ENCODE peak calls at places on chromosomes 5 and 9, in four cellular contexts. I is HCT116, M is H1, J is HepG2. L is an unnamed sample. For H3K4me1, the result is how much of the 10 kb centered on the place peaks cover.

GRCh38 chr9:14315754-14316573 is 2.0 kb upstream of the NFIB start:
- DNase-seq in M (no peak), I (no peak), J (no peak), L (no peak)

GRCh38 chr5:59596586-59597348 is 296.8 kb downstream of the PDE4D start:
- DNase-seq in M (no peak), I (no peak), J (no peak), L (no peak)

GRCh38 chr9:70283848-70284247 is 25.1 kb downstream of the SMC5 start:
- DNase-seq in J (no peak), I (no peak), M (no peak), L (no peak)

GRCh38 chr5:179275381-179275878 is 69.8 kb downstream of the ADAMTS2 start:
- DNase-seq in I (no peak), J (no peak), M (no peak), L (no peak)

GRCh38 chr5:159175547-159175946 is 33.8 kb downstream of the RNF145 start:
- DNase-seq in I (no peak), J (no peak), M (no peak), L (no peak)

GRCh38 chr9:95373069-95373681 is 55.7 kb upstream of the FANCC start:
- DNase-seq in M (no peak), J (no peak), I (no peak), L (no peak)

GRCh38 chr5:172284275-172284971 is 859 bp upstream of the UBTD2 start:
- DNase-seq in J (no peak), I (no peak), M (no peak), L (peak)

GRCh38 chr9:133378408-133378962 is 2.3 kb downstream of the STKLD1 start:
- DNase-seq in I (no peak), M (no peak), J (no peak), L (no peak)

GRCh38 chr9:134024828-134025605 is at the start of gene BRD3OS:
- DNase-seq in I (peak), M (peak), J (peak), L (peak)

GRCh38 chr5:13957032-13957645 is 12.7 kb upstream of the DNAH5 start:
- DNase-seq in I (peak), M (no peak), J (peak), L (peak)

GRCh38 chr5:132744659-132745058 is 2.6 kb upstream of the CCNI2 start:
- DNase-seq in J (no peak), M (no peak), I (no peak), L (no peak)

GRCh38 chr9:133714606-133715294 is 23.4 kb downstream of the SARDH start:
- DNase-seq in J (peak), M (no peak), I (no peak), L (no peak)

GRCh38 chr9:104923289-104923688 is 4.7 kb downstream of the ABCA1 start:
- DNase-seq in I (no peak), J (no peak), M (no peak), L (no peak)

GRCh38 chr9:17742065-17742464 is 163.2 kb downstream of the SH3GL2 start:
- DNase-seq in J (no peak), M (peak), I (no peak), L (no peak)

GRCh38 chr9:112971415-112971814 is 40.6 kb downstream of the ZNF883 start:
- DNase-seq in J (peak), I (peak), M (peak), L (no peak)

GRCh38 chr9:133609311-133610098 is at the start of gene FAM163B:
- DNase-seq in I (no peak), J (no peak), M (no peak), L (peak)

GRCh38 chr5:143064661-143065060 is 294.5 kb downstream of the ARHGAP26 start:
- DNase-seq in J (no peak), I (no peak), M (no peak), L (no peak)

GRCh38 chr5:32383065-32383464 is 61.5 kb downstream of the ZFR start:
- DNase-seq in M (no peak), I (no peak), J (no peak), L (no peak)

DNA sequence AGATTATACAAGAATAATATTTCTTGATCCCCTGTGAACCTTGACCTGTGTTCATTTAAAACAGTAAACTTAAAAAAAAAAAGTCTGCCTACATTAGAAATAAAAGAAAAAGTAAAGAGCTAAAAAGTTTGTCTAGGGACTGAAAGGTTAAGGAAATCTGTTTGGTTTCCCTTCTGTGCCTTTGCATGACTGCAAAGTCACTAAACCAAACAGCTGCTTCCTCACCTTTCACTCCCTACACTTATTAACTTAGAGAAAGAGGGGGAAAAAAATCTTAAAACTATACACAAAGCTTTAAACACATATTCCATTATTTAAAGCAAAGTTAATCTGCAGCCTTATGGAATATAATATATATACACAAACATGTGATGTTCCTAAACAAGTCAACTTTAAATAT is 65.1 kb downstream of the ZFR start:
- DNase-seq in M (no peak), J (no peak), I (no peak), L (no peak)
- TF ChIP-seq FOSL1 in M (no peak), J (no peak), I (no peak), L (no peak)

DNA sequence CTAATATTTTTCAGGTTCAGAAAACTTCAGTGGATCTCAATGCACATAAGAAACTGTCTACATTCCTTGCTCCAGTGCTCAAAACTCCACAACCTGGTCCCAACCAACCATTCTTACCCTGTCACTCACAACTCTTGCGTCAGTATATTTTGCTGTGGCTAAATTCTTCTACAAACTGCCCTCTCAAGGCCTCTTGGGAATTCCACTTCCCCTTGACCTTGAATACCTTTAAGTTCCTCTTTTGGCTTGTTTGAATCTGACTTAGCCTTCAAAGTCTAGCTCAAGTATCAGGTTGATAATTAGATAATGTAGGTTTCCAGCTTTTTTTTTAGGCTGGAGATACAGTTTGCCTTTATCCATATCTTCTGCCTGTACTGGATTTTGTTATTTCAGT is 128.3 kb downstream of the SLF1 start:
- DNase-seq in I (no peak), J (no peak), M (no peak), L (no peak)
- H3K4me1 ChIP-seq in I (under half), J (under half), M (under half), L (under half)

DNA sequence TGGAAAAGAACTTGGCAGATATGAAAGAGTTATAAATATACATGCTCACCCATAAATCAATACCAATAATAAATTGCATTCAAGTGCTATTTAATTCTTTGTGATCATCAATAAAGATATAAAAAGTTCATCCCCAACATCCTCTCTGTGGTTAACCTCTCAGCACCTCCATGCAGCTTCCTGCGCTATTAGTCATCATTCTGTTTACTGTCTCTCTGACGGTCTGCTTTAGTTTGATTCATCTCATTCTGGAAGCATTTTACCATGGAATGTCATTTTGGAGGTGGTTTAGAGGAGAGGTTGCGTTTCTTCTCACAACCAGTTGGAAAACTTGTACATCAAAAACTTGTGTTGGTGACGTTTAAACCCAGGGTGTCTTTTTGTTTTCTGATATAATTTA is 486.6 kb downstream of the BRINP1 start:
- DNase-seq in I (no peak), J (no peak), M (no peak), L (no peak)
- TF ChIP-seq FOSL1 in I (no peak), J (no peak), M (no peak), L (no peak)

GRCh38 chr5:74978347-74978746 is 74.0 kb downstream of the GCNT4 start:
- DNase-seq in I (no peak), M (no peak), J (no peak), L (no peak)
- H3K4me1 ChIP-seq in I (under half), M (under half), J (under half), L (under half)

GRCh38 chr9:89815061-89815902 is 210.5 kb downstream of the GADD45G start:
- DNase-seq in I (no peak), M (no peak), J (no peak), L (no peak)
- TF ChIP-seq FOSL1 in I (no peak), M (no peak), J (no peak), L (no peak)

GRCh38 chr9:86706391-86706790 is 240.9 kb downstream of the GAS1 start:
- DNase-seq in J (no peak), M (no peak), I (no peak), L (no peak)
- H3K4me1 ChIP-seq in J (under half), M (under half), I (under half), L (under half)

L was measured in K562.